ENCODE peak calls at places on chromosome X, in four cellular contexts. M is IMR-90, N is left lung, D is left ventricle myocardium inferior. V is an unnamed sample.

GRCh38 chrX:138006176-138006575 is 440.2 kb downstream of the ZIC3 start:
- DNase-seq in D (no peak), N (no peak), M (no peak), V (no peak)

GRCh38 chrX:11137543-11138139 is 26.5 kb downstream of the HCCS start:
- DNase-seq in N (no peak), M (peak; percentile 52), D (no peak), V (peak; percentile 18)

GRCh38 chrX:24877854-24878650 is 137.7 kb downstream of the ARX start:
- DNase-seq in M (peak; percentile 45), D (no peak), N (no peak), V (no peak)

GRCh38 chrX:10902001-10902400 is 209.1 kb upstream of the HCCS start:
- DNase-seq in M (peak; percentile 65), D (no peak), N (no peak), V (no peak)

GRCh38 chrX:41333744-41333993 is 293 bp upstream of the DDX3X start:
- DNase-seq in N (no peak), D (no peak), M (peak; percentile 90), V (peak; percentile 78)

GRCh38 chrX:18833071-18833731 is 125.8 kb downstream of the PPEF1 start:
- DNase-seq in M (peak; percentile 16), N (no peak), D (peak; percentile 32), V (peak; percentile 28)

GRCh38 chrX:45769919-45770582 is 569.4 kb upstream of the DIPK2B start:
- DNase-seq in M (peak; percentile 91), N (peak; percentile 70), D (peak; percentile 33), V (peak; percentile 84)

GRCh38 chrX:40152706-40153334 is 55.1 kb upstream of the BCOR start:
- DNase-seq in M (no peak), N (peak; percentile 89), D (peak; percentile 53), V (no peak)

GRCh38 chrX:41148553-41148952 is 63.3 kb downstream of the USP9X start:
- DNase-seq in D (no peak), M (peak; percentile 84), N (no peak), V (no peak)

GRCh38 chrX:113157496-113157895 is 316.9 kb upstream of the AMOT start:
- DNase-seq in M (no peak), D (no peak), N (no peak), V (no peak)

GRCh38 chrX:153871946-153872878 is 13.8 kb downstream of the L1CAM start:
- DNase-seq in D (no peak), N (no peak), M (no peak), V (no peak)

GRCh38 chrX:153869473-153870287 is 16.3 kb downstream of the L1CAM start:
- DNase-seq in M (no peak), D (no peak), N (no peak), V (no peak)

GRCh38 chrX:153870288-153870690 is 15.7 kb downstream of the L1CAM start:
- DNase-seq in N (no peak), M (no peak), D (no peak), V (no peak)

GRCh38 chrX:153871451-153871850 is 14.5 kb downstream of the L1CAM start:
- DNase-seq in M (no peak), N (no peak), D (no peak), V (no peak)

GRCh38 chrX:153870791-153871360 is 15.1 kb downstream of the L1CAM start:
- DNase-seq in D (no peak), M (no peak), N (no peak), V (no peak)
- TF ChIP-seq CTCF in D (no peak), M (no peak), N (no peak), V (no peak)

DNA sequence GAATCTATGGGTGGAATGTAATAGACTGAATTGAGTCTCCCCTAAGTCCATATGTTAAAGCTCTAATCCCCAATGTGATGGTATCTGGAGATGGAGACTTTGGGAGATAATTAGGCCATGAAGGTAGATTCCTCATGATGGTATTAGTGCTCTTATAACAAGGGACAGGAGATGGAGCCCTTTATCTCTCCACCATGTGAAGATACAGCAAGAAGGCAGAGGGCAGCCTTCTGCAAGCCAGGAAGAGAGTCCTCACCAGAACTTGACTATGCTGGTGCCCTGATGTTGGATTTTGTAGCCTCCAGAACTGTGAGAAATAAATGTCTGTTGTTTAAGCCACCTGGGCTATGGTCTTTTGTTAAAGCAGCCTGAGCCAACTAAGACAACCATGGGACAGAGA is 76.4 kb upstream of the F8A3 start:
- DNase-seq in M (no peak), N (no peak), D (no peak), V (no peak)
- TF ChIP-seq CTCF in M (no peak), N (no peak), D (peak; percentile 8), V (no peak)

GRCh38 chrX:65195621-65196020 is 219.4 kb upstream of the ZC4H2 start:
- DNase-seq in M (no peak), N (no peak), D (no peak), V (no peak)

GRCh38 chrX:65194547-65194946 is 218.3 kb upstream of the ZC4H2 start:
- DNase-seq in M (no peak), N (no peak), D (no peak), V (no peak)

GRCh38 chrX:65196758-65197371 is 220.6 kb upstream of the ZC4H2 start:
- DNase-seq in N (no peak), M (no peak), D (no peak), V (no peak)
- TF ChIP-seq CTCF in N (no peak), M (no peak), D (no peak), V (no peak)

GRCh38 chrX:30215357-30215843 is at the start of gene MAGEB2:
- DNase-seq in N (no peak), M (no peak), D (no peak), V (no peak)
- TF ChIP-seq CTCF in N (no peak), M (no peak), D (no peak), V (no peak)

GRCh38 chrX:135543924-135544323 is 23.5 kb downstream of the INTS6L start:
- DNase-seq in D (no peak), N (no peak), M (no peak), V (no peak)
- TF ChIP-seq CTCF in D (peak; percentile 20), N (no peak), M (no peak), V (no peak)

GRCh38 chrX:53688300-53688699 is 1.8 kb upstream of the HUWE1 start:
- DNase-seq in M (no peak), N (no peak), D (no peak), V (no peak)
- TF ChIP-seq CTCF in M (no peak), N (no peak), D (no peak), V (no peak)

V was measured in AG09319.